ENCODE peak calls at places on chromosomes 7 and 10, in five cellular contexts. H is CD8-positive, alpha-beta memory T cell; G is mucosa of descending colon; R is left lung; P is stomach. I is an unnamed sample. For H3K9me3, the result is how much of the 10 kb centered on the place peaks cover.

GRCh38 chr10:123967626-123968243 is 76.1 kb upstream of the CPXM2 start:
- DNase-seq in H (no peak), G (peak), R (peak), P (peak), I (no peak)

GRCh38 chr7:66754541-66754940 is 14.0 kb downstream of the RABGEF1 start:
- DNase-seq in H (no peak), G (no peak), R (no peak), P (no peak), I (no peak)

GRCh38 chr7:111174476-111174875 is 83.5 kb downstream of the LRRN3 start:
- DNase-seq in H (no peak), G (no peak), R (no peak), P (no peak), I (no peak)

GRCh38 chr7:2617710-2617975 is 14.1 kb upstream of the TTYH3 start:
- DNase-seq in H (no peak), G (no peak), R (no peak), P (no peak), I (no peak)

GRCh38 chr7:134458341-134458805 is 527 bp downstream of the AKR1B1 start:
- DNase-seq in H (peak), G (peak), R (peak), P (peak), I (peak)

GRCh38 chr7:73343671-73344380 is 15.9 kb downstream of the FKBP6 start:
- DNase-seq in H (no peak), G (no peak), R (no peak), P (no peak), I (no peak)

GRCh38 chr10:5600908-5601307 is 65.5 kb downstream of the ASB13 start:
- DNase-seq in H (no peak), G (peak), R (no peak), P (no peak), I (no peak)

GRCh38 chr10:6563720-6564119 is 16.4 kb downstream of the PRKCQ start:
- DNase-seq in H (no peak), G (no peak), R (no peak), P (no peak), I (no peak)

GRCh38 chr7:44891372-44891771 is 6.0 kb upstream of the PURB start:
- DNase-seq in H (peak), G (no peak), R (no peak), P (no peak), I (no peak)

GRCh38 chr7:157977717-157978470 is 609.7 kb downstream of the PTPRN2 start:
- DNase-seq in H (no peak), G (no peak), R (no peak), P (no peak), I (no peak)

GRCh38 chr10:78196964-78197363 is 163.3 kb downstream of the RPS24 start:
- DNase-seq in H (no peak), G (no peak), R (no peak), P (no peak), I (no peak)

GRCh38 chr7:158011941-158012340 is 575.7 kb downstream of the PTPRN2 start:
- DNase-seq in H (no peak), G (no peak), R (no peak), P (no peak), I (no peak)

GRCh38 chr10:62614389-62615157 is 189.9 kb upstream of the ADO start:
- DNase-seq in H (no peak), G (no peak), R (no peak), P (no peak), I (no peak)

GRCh38 chr7:154373951-154374350 is 321.8 kb downstream of the DPP6 start:
- DNase-seq in H (no peak), G (no peak), R (no peak), P (no peak), I (no peak)

GRCh38 chr10:31197886-31198285 is 121.1 kb upstream of the ZEB1 start:
- DNase-seq in H (no peak), G (no peak), R (no peak), P (no peak), I (no peak)

GRCh38 chr10:116620423-116621400 is at the start of gene PNLIPRP2:
- DNase-seq in H (no peak), G (peak), R (no peak), P (peak), I (no peak)

GRCh38 chr7:130882396-130882795 is 148.4 kb upstream of the KLF14 start:
- DNase-seq in H (no peak), G (no peak), R (no peak), P (no peak), I (no peak)

GRCh38 chr10:97543025-97543546 is 29.5 kb upstream of the ANKRD2 start:
- DNase-seq in H (no peak), G (peak), R (peak), P (peak), I (no peak)

GRCh38 chr7:116515584-116515983 is 9.3 kb upstream of the CAV1 start:
- DNase-seq in H (no peak), G (no peak), R (no peak), P (no peak), I (no peak)

GRCh38 chr7:137003071-137003470 is 134.6 kb downstream of the CHRM2 start:
- DNase-seq in H (no peak), G (no peak), R (no peak), P (no peak), I (no peak)

GRCh38 chr7:44634187-44634838 is 27.9 kb downstream of the OGDH start:
- DNase-seq in H (no peak), G (peak), R (no peak), P (peak), I (no peak)

GRCh38 chr7:128841961-128842673 is 11.9 kb downstream of the FLNC start:
- DNase-seq in H (peak), G (peak), R (no peak), P (peak), I (peak)

GRCh38 chr7:107715531-107715930 is 28.4 kb upstream of the CBLL1 start:
- DNase-seq in H (no peak), G (no peak), R (no peak), P (no peak), I (no peak)

GRCh38 chr7:28037220-28038010 is 143.2 kb downstream of the JAZF1 start:
- DNase-seq in H (no peak), G (no peak), R (no peak), P (no peak), I (no peak)

GRCh38 chr10:133618851-133619250 is 7.7 kb downstream of the FRG2B start:
- DNase-seq in H (no peak), G (no peak), R (no peak), P (no peak), I (no peak)

GRCh38 chr7:105218939-105219770 is 169.6 kb downstream of the SRPK2 start:
- DNase-seq in H (no peak), G (no peak), R (no peak), P (no peak), I (no peak)

GRCh38 chr7:111137296-111138195 is 46.6 kb downstream of the LRRN3 start:
- DNase-seq in H (no peak), G (no peak), R (no peak), P (no peak), I (no peak)

GRCh38 chr10:99536400-99537254 is 3.9 kb downstream of the NKX2-3 start:
- DNase-seq in H (no peak), G (peak), R (no peak), P (no peak), I (no peak)

GRCh38 chr10:125148021-125148439 is 12.3 kb downstream of the CTBP2 start:
- DNase-seq in H (no peak), G (peak), R (no peak), P (no peak), I (no peak)

GRCh38 chr7:138342990-138343389 is 117.1 kb upstream of the TRIM24 start:
- DNase-seq in H (no peak), G (no peak), R (no peak), P (no peak), I (no peak)

GRCh38 chr7:138350103-138350700 is 109.9 kb upstream of the TRIM24 start:
- DNase-seq in H (no peak), G (no peak), R (no peak), P (no peak), I (no peak)

GRCh38 chr7:138350701-138351357 is 109.2 kb upstream of the TRIM24 start:
- DNase-seq in H (no peak), G (no peak), R (no peak), P (no peak), I (no peak)

GRCh38 chr7:138345567-138345966 is 114.5 kb upstream of the TRIM24 start:
- DNase-seq in H (no peak), G (no peak), R (no peak), P (no peak), I (no peak)
- H3K9me3 ChIP-seq in H (under half), G (under half), R (under half), P (under half), I (under half)

DNA sequence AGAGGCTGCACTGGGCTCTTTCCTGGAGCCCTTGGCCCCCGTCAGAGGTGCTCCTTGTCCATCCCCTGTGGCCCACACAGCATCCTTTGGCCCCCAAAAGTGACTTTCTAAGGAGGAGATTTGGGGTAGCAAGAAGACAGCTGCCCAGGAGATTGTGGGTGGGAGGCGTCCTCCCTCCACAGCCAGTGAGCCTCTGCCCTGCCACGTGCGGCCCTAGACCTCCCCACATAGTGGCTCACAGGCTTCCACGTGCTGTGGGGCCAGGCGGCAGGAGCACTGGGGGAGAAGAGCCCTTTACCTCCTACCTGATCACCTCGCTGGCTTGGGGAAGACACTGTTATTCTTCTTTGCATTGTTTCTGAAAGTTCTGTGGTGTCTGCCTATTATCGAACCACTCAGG is 178.8 kb downstream of the TCERG1L start:
- DNase-seq in H (no peak), G (no peak), R (no peak), P (no peak), I (no peak)
- H3K9me3 ChIP-seq in H (under half), G (under half), R (under half), P (under half), I (under half)

GRCh38 chr10:43645866-43646265 is 2.8 kb downstream of the ZNF32 start:
- DNase-seq in H (no peak), G (no peak), R (no peak), P (no peak), I (no peak)
- H3K9me3 ChIP-seq in H (under half), G (half or more), R (under half), P (under half), I (under half)

GRCh38 chr10:38118072-38118807 is 24.1 kb downstream of the ZNF37A start:
- DNase-seq in H (no peak), G (no peak), R (no peak), P (no peak), I (no peak)
- H3K9me3 ChIP-seq in H (half or more), G (half or more), R (under half), P (half or more), I (half or more)

GRCh38 chr10:130282492-130283233 is 146.5 kb downstream of the GLRX3 start:
- DNase-seq in H (no peak), G (no peak), R (no peak), P (no peak), I (no peak)
- H3K9me3 ChIP-seq in H (under half), G (half or more), R (under half), P (half or more), I (under half)

GRCh38 chr10:129491123-129491734 is 24.2 kb downstream of the MGMT start:
- DNase-seq in H (no peak), G (no peak), R (no peak), P (no peak), I (no peak)

GRCh38 chr10:129496995-129497394 is 30.0 kb downstream of the MGMT start:
- DNase-seq in H (no peak), G (no peak), R (no peak), P (no peak), I (no peak)

GRCh38 chr10:129494740-129495139 is 27.7 kb downstream of the MGMT start:
- DNase-seq in H (no peak), G (no peak), R (no peak), P (no peak), I (no peak)

GRCh38 chr10:129495697-129496096 is 28.7 kb downstream of the MGMT start:
- DNase-seq in H (no peak), G (no peak), R (no peak), P (no peak), I (no peak)

GRCh38 chr10:129494176-129494575 is 27.1 kb downstream of the MGMT start:
- DNase-seq in H (no peak), G (no peak), R (no peak), P (no peak), I (no peak)
- H3K9me3 ChIP-seq in H (under half), G (under half), R (under half), P (under half), I (under half)

GRCh38 chr10:131586958-131587357 is 275.4 kb upstream of the TCERG1L start:
- DNase-seq in H (no peak), G (no peak), R (no peak), P (no peak), I (no peak)

GRCh38 chr10:131588704-131589220 is 277.2 kb upstream of the TCERG1L start:
- DNase-seq in H (no peak), G (no peak), R (no peak), P (no peak), I (no peak)

GRCh38 chr10:131585761-131586160 is 274.2 kb upstream of the TCERG1L start:
- DNase-seq in H (no peak), G (no peak), R (no peak), P (no peak), I (no peak)

GRCh38 chr10:131590567-131590966 is 279.0 kb upstream of the TCERG1L start:
- DNase-seq in H (no peak), G (no peak), R (no peak), P (no peak), I (no peak)

DNA sequence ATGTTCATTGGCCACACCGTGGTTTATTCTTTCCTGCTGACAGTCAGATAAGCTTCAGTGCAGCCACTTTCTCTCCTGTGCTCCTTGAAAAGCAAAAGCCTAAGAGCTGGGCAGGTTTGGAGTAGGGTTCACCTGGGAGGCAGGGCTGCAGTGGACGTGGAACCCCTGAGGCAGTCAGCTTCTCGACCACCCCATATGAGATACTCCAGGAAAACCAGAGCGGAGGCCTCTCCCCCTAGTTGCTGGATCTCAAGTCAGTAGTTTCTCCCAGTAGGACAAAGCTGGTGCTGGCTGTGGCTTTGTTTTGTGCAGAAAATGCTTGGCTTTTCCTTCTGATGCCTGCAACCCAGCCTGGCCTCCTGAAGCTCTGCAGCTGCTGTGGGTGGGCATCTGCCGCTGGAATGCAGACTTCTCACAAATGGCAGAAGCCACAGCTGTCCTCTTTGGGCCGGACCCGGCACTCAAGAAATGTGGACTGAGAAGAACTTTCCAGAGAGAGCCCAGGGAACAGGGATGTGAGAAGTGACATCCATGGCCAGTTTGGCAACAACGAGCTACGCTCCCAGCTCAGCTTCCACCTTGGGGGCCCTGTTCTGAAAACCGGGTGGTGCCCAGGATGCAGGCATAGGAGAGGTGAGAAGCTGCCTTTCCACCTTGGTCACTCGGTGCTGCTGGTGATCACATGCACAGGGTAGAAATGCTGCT is 276.6 kb upstream of the TCERG1L start:
- DNase-seq in H (no peak), G (no peak), R (no peak), P (no peak), I (no peak)
- H3K9me3 ChIP-seq in H (under half), G (under half), R (under half), P (under half), I (under half)

DNA sequence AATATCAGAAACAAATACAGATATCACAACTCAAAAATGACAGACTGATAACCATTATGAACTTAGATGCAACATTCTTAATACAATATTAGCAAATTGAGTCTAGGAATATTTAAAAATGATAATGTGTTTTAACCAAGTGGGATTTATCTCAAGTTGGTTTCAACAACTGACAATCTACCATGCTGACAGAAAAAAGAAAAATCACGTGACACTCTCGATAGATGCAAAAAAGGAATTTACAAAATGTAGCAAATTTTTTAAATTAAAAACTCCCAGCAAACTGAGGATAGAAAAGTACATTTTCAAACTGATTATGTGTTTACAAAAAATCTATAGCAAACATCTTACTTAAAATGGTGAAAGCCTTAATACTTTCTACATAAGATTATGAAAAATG is 177.4 kb downstream of the MALRD1 start:
- DNase-seq in H (no peak), G (no peak), R (no peak), P (no peak), I (no peak)
- H3K9me3 ChIP-seq in H (under half), G (under half), R (under half), P (under half), I (under half)

GRCh38 chr7:159165352-159165751 is 20.7 kb upstream of the VIPR2 start:
- DNase-seq in H (no peak), G (no peak), R (no peak), P (no peak), I (no peak)
- H3K9me3 ChIP-seq in H (under half), G (under half), R (under half), P (under half), I (under half)

I was measured in T-helper 17 cell.